ENCODE peak calls at places on chromosomes 1 and 21, in ten cellular contexts. One of them, this sample, is unnamed.

GRCh38 chr1:36068866-36069265 is 15.0 kb upstream of the TEKT2 start:
- DNase-seq in fibroblast of pulmonary artery: no peak
- DNase-seq in IMR-90: no peak
- DNase-seq in hepatocyte: no peak
- DNase-seq in vagina: no peak
- DNase-seq in heart left ventricle: no peak
- DNase-seq in cardiac muscle cell: no peak
- DNase-seq in fibroblast of villous mesenchyme: no peak
- DNase-seq in body of pancreas: no peak
- DNase-seq in lower leg skin: no peak
- DNase-seq in this sample: no peak

GRCh38 chr1:8562881-8563865 is 245.3 kb downstream of the SLC45A1 start:
- DNase-seq in fibroblast of pulmonary artery: peak; percentile 58
- DNase-seq in IMR-90: peak; percentile 54
- DNase-seq in hepatocyte: no peak
- DNase-seq in vagina: no peak
- DNase-seq in heart left ventricle: no peak
- DNase-seq in cardiac muscle cell: no peak
- DNase-seq in fibroblast of villous mesenchyme: peak; percentile 33
- DNase-seq in body of pancreas: no peak
- DNase-seq in lower leg skin: no peak
- DNase-seq in this sample: no peak

GRCh38 chr1:44249543-44249942 is 36.3 kb downstream of the DMAP1 start:
- DNase-seq in fibroblast of pulmonary artery: peak; percentile 10
- DNase-seq in IMR-90: no peak
- DNase-seq in hepatocyte: peak; percentile 37
- DNase-seq in vagina: no peak
- DNase-seq in heart left ventricle: peak; percentile 73
- DNase-seq in cardiac muscle cell: peak; percentile 61
- DNase-seq in fibroblast of villous mesenchyme: no peak
- DNase-seq in body of pancreas: no peak
- DNase-seq in lower leg skin: no peak
- DNase-seq in this sample: no peak

GRCh38 chr21:36454706-36455105 is 25.2 kb downstream of the CLDN14 start:
- DNase-seq in fibroblast of pulmonary artery: no peak
- DNase-seq in IMR-90: no peak
- DNase-seq in hepatocyte: no peak
- DNase-seq in vagina: no peak
- DNase-seq in heart left ventricle: no peak
- DNase-seq in cardiac muscle cell: no peak
- DNase-seq in fibroblast of villous mesenchyme: no peak
- DNase-seq in body of pancreas: no peak
- DNase-seq in lower leg skin: no peak
- DNase-seq in this sample: no peak

GRCh38 chr1:22119626-22120468 is 23.1 kb downstream of the WNT4 start:
- DNase-seq in fibroblast of pulmonary artery: no peak
- DNase-seq in IMR-90: no peak
- DNase-seq in hepatocyte: no peak
- DNase-seq in vagina: no peak
- DNase-seq in heart left ventricle: no peak
- DNase-seq in cardiac muscle cell: no peak
- DNase-seq in fibroblast of villous mesenchyme: no peak
- DNase-seq in body of pancreas: no peak
- DNase-seq in lower leg skin: peak; percentile 77
- DNase-seq in this sample: no peak

GRCh38 chr1:70204578-70204977 is 801 bp downstream of the LRRC40 start:
- DNase-seq in fibroblast of pulmonary artery: no peak
- DNase-seq in IMR-90: peak; percentile 6
- DNase-seq in hepatocyte: no peak
- DNase-seq in vagina: no peak
- DNase-seq in heart left ventricle: no peak
- DNase-seq in cardiac muscle cell: no peak
- DNase-seq in fibroblast of villous mesenchyme: peak; percentile 4
- DNase-seq in body of pancreas: no peak
- DNase-seq in lower leg skin: no peak
- DNase-seq in this sample: no peak

GRCh38 chr1:235882816-235883215 is 16.1 kb upstream of the LYST start:
- DNase-seq in fibroblast of pulmonary artery: no peak
- DNase-seq in IMR-90: no peak
- DNase-seq in hepatocyte: no peak
- DNase-seq in vagina: no peak
- DNase-seq in heart left ventricle: no peak
- DNase-seq in cardiac muscle cell: no peak
- DNase-seq in fibroblast of villous mesenchyme: peak; percentile 66
- DNase-seq in body of pancreas: no peak
- DNase-seq in lower leg skin: peak; percentile 67
- DNase-seq in this sample: no peak

GRCh38 chr1:166064951-166065350 is 101.8 kb downstream of the FAM78B start:
- DNase-seq in fibroblast of pulmonary artery: no peak
- DNase-seq in IMR-90: no peak
- DNase-seq in hepatocyte: no peak
- DNase-seq in vagina: no peak
- DNase-seq in heart left ventricle: no peak
- DNase-seq in cardiac muscle cell: no peak
- DNase-seq in fibroblast of villous mesenchyme: no peak
- DNase-seq in body of pancreas: no peak
- DNase-seq in lower leg skin: no peak
- DNase-seq in this sample: no peak

GRCh38 chr1:90198616-90199015 is 203.7 kb downstream of the ZNF326 start:
- DNase-seq in fibroblast of pulmonary artery: no peak
- DNase-seq in IMR-90: no peak
- DNase-seq in hepatocyte: no peak
- DNase-seq in vagina: no peak
- DNase-seq in heart left ventricle: no peak
- DNase-seq in cardiac muscle cell: peak; percentile 5
- DNase-seq in fibroblast of villous mesenchyme: no peak
- DNase-seq in body of pancreas: no peak
- DNase-seq in lower leg skin: no peak
- DNase-seq in this sample: no peak

GRCh38 chr1:223748405-223748772 is 36.0 kb downstream of the CAPN2 start:
- DNase-seq in fibroblast of pulmonary artery: peak; percentile 75
- DNase-seq in IMR-90: peak; percentile 86
- DNase-seq in hepatocyte: peak; percentile 55
- DNase-seq in vagina: no peak
- DNase-seq in heart left ventricle: no peak
- DNase-seq in cardiac muscle cell: no peak
- DNase-seq in fibroblast of villous mesenchyme: peak; percentile 90
- DNase-seq in body of pancreas: no peak
- DNase-seq in lower leg skin: no peak
- DNase-seq in this sample: no peak

GRCh38 chr21:44761011-44761729 is 40.5 kb downstream of the UBE2G2 start:
- DNase-seq in fibroblast of pulmonary artery: no peak
- DNase-seq in IMR-90: no peak
- DNase-seq in hepatocyte: peak; percentile 59
- DNase-seq in vagina: no peak
- DNase-seq in heart left ventricle: no peak
- DNase-seq in cardiac muscle cell: peak; percentile 30
- DNase-seq in fibroblast of villous mesenchyme: no peak
- DNase-seq in body of pancreas: no peak
- DNase-seq in lower leg skin: no peak
- DNase-seq in this sample: no peak

GRCh38 chr1:90561384-90561783 is 155.7 kb downstream of the BARHL2 start:
- DNase-seq in fibroblast of pulmonary artery: no peak
- DNase-seq in IMR-90: no peak
- DNase-seq in hepatocyte: no peak
- DNase-seq in vagina: no peak
- DNase-seq in heart left ventricle: no peak
- DNase-seq in cardiac muscle cell: no peak
- DNase-seq in fibroblast of villous mesenchyme: no peak
- DNase-seq in body of pancreas: no peak
- DNase-seq in lower leg skin: no peak
- DNase-seq in this sample: no peak

GRCh38 chr1:8216005-8216404 is 101.9 kb upstream of the SLC45A1 start:
- DNase-seq in fibroblast of pulmonary artery: no peak
- DNase-seq in IMR-90: peak; percentile 70
- DNase-seq in hepatocyte: no peak
- DNase-seq in vagina: no peak
- DNase-seq in heart left ventricle: no peak
- DNase-seq in cardiac muscle cell: no peak
- DNase-seq in fibroblast of villous mesenchyme: peak; percentile 61
- DNase-seq in body of pancreas: no peak
- DNase-seq in lower leg skin: no peak
- DNase-seq in this sample: no peak

DNA sequence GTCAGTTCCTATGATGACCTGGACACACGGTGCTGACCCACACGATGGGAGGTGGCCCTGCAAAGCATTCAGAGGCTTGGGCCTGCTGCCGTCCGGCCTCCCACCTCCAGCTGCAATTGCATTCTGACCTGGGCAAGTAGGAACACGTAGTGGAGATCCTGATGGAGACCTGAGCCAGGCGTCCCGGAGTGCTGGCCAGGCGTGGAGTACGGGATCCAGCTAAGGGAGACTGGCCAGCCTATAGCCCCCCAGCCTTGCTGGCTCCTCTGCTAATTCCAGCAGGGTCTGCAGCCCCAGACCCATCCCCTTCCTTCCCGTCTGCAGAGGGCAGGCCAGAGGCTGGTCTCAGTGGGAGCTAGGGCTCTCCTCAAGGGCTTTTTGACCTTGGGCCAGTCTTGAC is 11.2 kb downstream of the CD46 start:
- DNase-seq in fibroblast of pulmonary artery: no peak
- DNase-seq in IMR-90: no peak
- DNase-seq in hepatocyte: no peak
- DNase-seq in vagina: no peak
- DNase-seq in heart left ventricle: no peak
- DNase-seq in cardiac muscle cell: no peak
- DNase-seq in fibroblast of villous mesenchyme: no peak
- DNase-seq in body of pancreas: no peak
- DNase-seq in lower leg skin: no peak
- DNase-seq in this sample: no peak
- H3K4me3 ChIP-seq in fibroblast of pulmonary artery: no peak overlapping the region
- H3K4me3 ChIP-seq in IMR-90: no peak overlapping the region
- H3K4me3 ChIP-seq in hepatocyte: no peak overlapping the region
- H3K4me3 ChIP-seq in vagina: no peak overlapping the region
- H3K4me3 ChIP-seq in heart left ventricle: no peak overlapping the region
- H3K4me3 ChIP-seq in cardiac muscle cell: no peak overlapping the region
- H3K4me3 ChIP-seq in fibroblast of villous mesenchyme: no peak overlapping the region
- H3K4me3 ChIP-seq in body of pancreas: no peak overlapping the region
- H3K4me3 ChIP-seq in lower leg skin: no peak overlapping the region
- H3K4me3 ChIP-seq in this sample: no peak overlapping the region

DNA sequence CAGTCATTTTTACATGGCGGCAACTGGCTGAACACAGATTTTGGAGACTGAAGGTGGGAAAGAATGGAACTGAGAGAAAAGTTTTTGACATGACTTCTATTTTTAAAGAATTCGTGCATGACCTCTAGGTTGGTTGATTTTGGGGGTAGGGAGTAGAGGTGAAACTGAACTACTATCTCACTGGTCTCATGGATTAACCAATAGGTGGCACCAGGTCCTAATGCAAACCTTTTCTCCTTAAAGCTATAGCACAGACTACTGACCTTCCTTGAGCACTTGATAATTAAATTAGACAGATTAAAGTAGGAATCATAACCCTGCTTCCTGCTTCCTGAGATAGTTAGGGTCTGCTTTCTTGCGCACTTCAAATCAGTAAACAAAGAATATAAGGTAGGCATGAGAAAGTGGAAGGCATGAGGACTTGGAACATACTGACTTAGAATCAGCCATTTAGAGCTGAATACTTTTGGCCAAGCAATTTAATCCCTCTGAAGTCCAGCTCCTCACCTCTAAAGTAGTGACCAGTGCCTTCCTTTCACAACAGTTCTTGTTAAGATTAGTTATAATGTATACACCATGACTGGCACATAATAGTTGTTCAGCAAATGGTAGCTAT is 206.0 kb downstream of the CENPF start:
- DNase-seq in fibroblast of pulmonary artery: peak; percentile 61
- DNase-seq in IMR-90: peak; percentile 62
- DNase-seq in hepatocyte: no peak
- DNase-seq in vagina: no peak
- DNase-seq in heart left ventricle: no peak
- DNase-seq in cardiac muscle cell: peak; percentile 1
- DNase-seq in fibroblast of villous mesenchyme: peak; percentile 51
- DNase-seq in body of pancreas: no peak
- DNase-seq in lower leg skin: no peak
- DNase-seq in this sample: peak; percentile 26
- TF ChIP-seq CTCF in fibroblast of pulmonary artery: peak; percentile 54
- TF ChIP-seq CTCF in IMR-90: peak; percentile 57
- TF ChIP-seq CTCF in hepatocyte: peak; percentile 19
- TF ChIP-seq CTCF in vagina: no peak
- TF ChIP-seq CTCF in heart left ventricle: no peak
- TF ChIP-seq CTCF in cardiac muscle cell: peak; percentile 54
- TF ChIP-seq CTCF in fibroblast of villous mesenchyme: peak; percentile 62
- TF ChIP-seq CTCF in body of pancreas: no peak
- TF ChIP-seq CTCF in lower leg skin: no peak
- TF ChIP-seq CTCF in this sample: peak; percentile 47

DNA sequence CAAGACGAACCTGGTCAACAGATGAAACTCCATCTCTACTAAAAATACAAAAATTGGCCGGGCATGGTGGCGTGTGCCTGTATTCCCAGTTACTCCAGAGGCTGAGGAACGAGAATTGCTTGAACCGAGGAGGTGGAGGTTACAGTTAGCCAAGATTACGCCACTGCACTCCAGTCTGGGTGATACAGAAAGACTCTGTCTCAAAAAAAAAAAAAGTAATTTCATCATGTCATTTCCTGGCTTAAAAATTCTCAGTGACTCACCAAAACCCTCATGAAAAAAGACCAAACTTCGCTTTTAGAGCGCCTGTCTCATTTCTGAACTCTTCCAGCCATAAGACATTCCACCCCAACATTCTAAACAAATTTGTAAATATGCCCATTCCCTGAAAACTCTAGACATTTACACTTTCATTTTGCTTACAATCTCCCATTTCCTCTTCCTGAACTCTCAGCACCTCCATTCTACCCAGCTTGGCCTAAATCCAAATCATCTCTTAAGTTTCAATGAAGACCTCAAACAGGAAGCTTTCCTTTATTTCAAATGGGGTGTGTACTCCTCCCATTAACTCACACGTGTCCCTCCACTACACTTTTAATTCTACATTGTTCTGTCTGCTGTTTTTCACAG is 50.5 kb upstream of the PRRC2C start:
- DNase-seq in fibroblast of pulmonary artery: peak; percentile 90
- DNase-seq in IMR-90: peak; percentile 84
- DNase-seq in hepatocyte: peak; percentile 27
- DNase-seq in vagina: no peak
- DNase-seq in heart left ventricle: peak; percentile 52
- DNase-seq in cardiac muscle cell: no peak
- DNase-seq in fibroblast of villous mesenchyme: peak; percentile 87
- DNase-seq in body of pancreas: peak; percentile 51
- DNase-seq in lower leg skin: no peak
- DNase-seq in this sample: peak; percentile 71
- H3K4me3 ChIP-seq in fibroblast of pulmonary artery: peak overlapping the region; percentile 30
- H3K4me3 ChIP-seq in IMR-90: no peak overlapping the region
- H3K4me3 ChIP-seq in hepatocyte: no peak overlapping the region
- H3K4me3 ChIP-seq in vagina: peak overlapping the region; percentile 7
- H3K4me3 ChIP-seq in heart left ventricle: no peak overlapping the region
- H3K4me3 ChIP-seq in cardiac muscle cell: no peak overlapping the region
- H3K4me3 ChIP-seq in fibroblast of villous mesenchyme: peak overlapping the region; percentile 19
- H3K4me3 ChIP-seq in body of pancreas: no peak overlapping the region
- H3K4me3 ChIP-seq in lower leg skin: no peak overlapping the region
- H3K4me3 ChIP-seq in this sample: no peak overlapping the region

DNA sequence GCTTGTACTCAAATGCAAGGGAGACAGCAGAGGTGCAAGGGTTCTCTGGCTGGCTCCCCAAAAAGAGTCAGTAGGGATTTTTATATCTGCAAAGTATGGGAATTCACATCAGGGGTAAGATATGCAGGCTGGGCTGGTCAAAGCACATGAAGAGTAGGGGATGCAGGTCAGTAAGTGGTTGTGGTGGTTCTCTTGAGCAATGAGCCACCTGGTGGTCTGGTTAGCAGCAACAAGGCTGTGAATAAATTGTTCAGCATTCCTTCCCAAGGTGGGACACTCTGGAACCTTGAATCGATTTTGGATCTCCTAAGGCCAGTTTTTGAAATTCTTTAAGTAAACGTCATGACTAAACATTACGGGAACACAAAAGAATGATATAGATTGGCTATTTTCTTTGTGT is 563.0 kb upstream of the NEGR1 start:
- DNase-seq in fibroblast of pulmonary artery: peak; percentile 23
- DNase-seq in IMR-90: no peak
- DNase-seq in hepatocyte: peak; percentile 26
- DNase-seq in vagina: no peak
- DNase-seq in heart left ventricle: no peak
- DNase-seq in cardiac muscle cell: peak; percentile 27
- DNase-seq in fibroblast of villous mesenchyme: peak; percentile 0
- DNase-seq in body of pancreas: no peak
- DNase-seq in lower leg skin: no peak
- DNase-seq in this sample: no peak
- TF ChIP-seq CTCF in fibroblast of pulmonary artery: peak; percentile 29
- TF ChIP-seq CTCF in IMR-90: no peak
- TF ChIP-seq CTCF in hepatocyte: peak; percentile 24
- TF ChIP-seq CTCF in vagina: no peak
- TF ChIP-seq CTCF in heart left ventricle: no peak
- TF ChIP-seq CTCF in cardiac muscle cell: no peak
- TF ChIP-seq CTCF in fibroblast of villous mesenchyme: peak; percentile 7
- TF ChIP-seq CTCF in body of pancreas: no peak
- TF ChIP-seq CTCF in lower leg skin: no peak
- TF ChIP-seq CTCF in this sample: peak; percentile 21